ENCODE peak calls at places on chromosomes 7 and 10, in four cellular contexts. One of them, this sample, is unnamed.

GRCh38 chr10:25294032-25294926 is 119.5 kb downstream of the GPR158 start:
- DNase-seq in heart left ventricle: no peak
- DNase-seq in adrenal gland: no peak
- DNase-seq in prostate gland: no peak
- DNase-seq in this sample: no peak

GRCh38 chr7:22419488-22419887 is 62.5 kb upstream of the RAPGEF5 start:
- DNase-seq in heart left ventricle: no peak
- DNase-seq in adrenal gland: no peak
- DNase-seq in prostate gland: no peak
- DNase-seq in this sample: no peak

GRCh38 chr10:90222372-90222771 is 521.0 kb downstream of the KIF20B start:
- DNase-seq in heart left ventricle: no peak
- DNase-seq in adrenal gland: no peak
- DNase-seq in prostate gland: no peak
- DNase-seq in this sample: no peak

GRCh38 chr10:69641261-69641980 is 11.4 kb downstream of the FAM241B start:
- DNase-seq in heart left ventricle: no peak
- DNase-seq in adrenal gland: peak
- DNase-seq in prostate gland: no peak
- DNase-seq in this sample: peak

GRCh38 chr10:74883428-74883827 is 57.0 kb downstream of the KAT6B start:
- DNase-seq in heart left ventricle: no peak
- DNase-seq in adrenal gland: no peak
- DNase-seq in prostate gland: no peak
- DNase-seq in this sample: no peak

GRCh38 chr10:24255907-24256306 is 47.0 kb downstream of the KIAA1217 start:
- DNase-seq in heart left ventricle: peak
- DNase-seq in adrenal gland: peak
- DNase-seq in prostate gland: peak
- DNase-seq in this sample: no peak

GRCh38 chr7:67309764-67310548 is 313.3 kb downstream of the TYW1 start:
- DNase-seq in heart left ventricle: no peak
- DNase-seq in adrenal gland: no peak
- DNase-seq in prostate gland: no peak
- DNase-seq in this sample: no peak

GRCh38 chr7:77826300-77826699 is 27.7 kb downstream of the PHTF2 start:
- DNase-seq in heart left ventricle: no peak
- DNase-seq in adrenal gland: no peak
- DNase-seq in prostate gland: no peak
- DNase-seq in this sample: no peak

GRCh38 chr10:35896011-35896410 is 253.9 kb upstream of the FZD8 start:
- DNase-seq in heart left ventricle: no peak
- DNase-seq in adrenal gland: no peak
- DNase-seq in prostate gland: no peak
- DNase-seq in this sample: no peak

GRCh38 chr10:80684217-80684616 is 146.5 kb downstream of the SH2D4B start:
- DNase-seq in heart left ventricle: no peak
- DNase-seq in adrenal gland: no peak
- DNase-seq in prostate gland: no peak
- DNase-seq in this sample: no peak

GRCh38 chr7:82036146-82036886 is 266.5 kb upstream of the HGF start:
- DNase-seq in heart left ventricle: no peak
- DNase-seq in adrenal gland: no peak
- DNase-seq in prostate gland: no peak
- DNase-seq in this sample: no peak

GRCh38 chr10:94677691-94678090 is 5.8 kb upstream of the CYP2C18 start:
- DNase-seq in heart left ventricle: no peak
- DNase-seq in adrenal gland: no peak
- DNase-seq in prostate gland: no peak
- DNase-seq in this sample: no peak

GRCh38 chr10:127797339-127797738 is 60.4 kb downstream of the FOXI2 start:
- DNase-seq in heart left ventricle: peak
- DNase-seq in adrenal gland: no peak
- DNase-seq in prostate gland: no peak
- DNase-seq in this sample: no peak

GRCh38 chr7:137609500-137609899 is 237.3 kb downstream of the DGKI start:
- DNase-seq in heart left ventricle: no peak
- DNase-seq in adrenal gland: no peak
- DNase-seq in prostate gland: no peak
- DNase-seq in this sample: no peak
- H3K4me3 ChIP-seq in heart left ventricle: no peak
- H3K4me3 ChIP-seq in adrenal gland: no peak
- H3K4me3 ChIP-seq in prostate gland: no peak
- H3K4me3 ChIP-seq in this sample: no peak

DNA sequence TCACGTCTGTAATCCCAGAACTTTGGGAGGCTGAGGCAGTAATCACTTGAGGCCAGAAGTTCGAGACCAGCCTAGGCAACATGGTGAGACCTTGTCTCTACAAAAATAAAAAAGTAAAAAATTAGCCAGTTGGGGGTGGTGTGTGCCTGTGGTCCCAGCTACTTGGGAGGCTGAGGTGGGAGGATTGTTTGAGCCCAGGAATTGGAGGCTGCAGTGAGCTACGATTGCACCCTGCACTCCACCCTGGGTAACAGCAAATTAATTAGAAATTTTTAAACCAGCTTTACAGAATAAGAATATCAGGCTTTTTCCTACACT is 136.0 kb downstream of the EPC1 start:
- DNase-seq in heart left ventricle: no peak
- DNase-seq in adrenal gland: no peak
- DNase-seq in prostate gland: no peak
- DNase-seq in this sample: no peak
- TF ChIP-seq CTCF in heart left ventricle: no peak
- TF ChIP-seq CTCF in adrenal gland: no peak
- TF ChIP-seq CTCF in prostate gland: no peak
- TF ChIP-seq CTCF in this sample: no peak

DNA sequence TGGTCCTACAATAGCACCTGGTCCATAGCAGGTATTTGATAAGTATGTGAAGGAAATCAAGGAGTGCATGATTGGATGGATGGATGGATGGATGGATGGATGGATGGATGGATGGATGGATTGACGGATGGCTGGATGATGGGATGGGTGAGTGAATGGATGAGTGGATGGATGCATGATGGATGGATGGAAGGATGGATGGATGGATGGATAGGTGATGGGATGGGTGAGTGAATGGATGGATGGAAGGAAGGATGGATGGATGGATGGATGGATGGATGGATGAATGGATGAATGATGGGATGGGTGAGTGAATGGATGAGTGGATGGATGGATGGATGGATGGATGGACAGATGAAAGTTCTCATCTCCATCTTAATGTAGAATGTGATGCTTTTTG is 231.0 kb upstream of the PPP2R2D start:
- DNase-seq in heart left ventricle: no peak
- DNase-seq in adrenal gland: no peak
- DNase-seq in prostate gland: no peak
- DNase-seq in this sample: no peak
- TF ChIP-seq POLR2A in heart left ventricle: no peak
- TF ChIP-seq POLR2A in adrenal gland: no peak
- TF ChIP-seq POLR2A in prostate gland: no peak
- TF ChIP-seq POLR2A in this sample: no peak

DNA sequence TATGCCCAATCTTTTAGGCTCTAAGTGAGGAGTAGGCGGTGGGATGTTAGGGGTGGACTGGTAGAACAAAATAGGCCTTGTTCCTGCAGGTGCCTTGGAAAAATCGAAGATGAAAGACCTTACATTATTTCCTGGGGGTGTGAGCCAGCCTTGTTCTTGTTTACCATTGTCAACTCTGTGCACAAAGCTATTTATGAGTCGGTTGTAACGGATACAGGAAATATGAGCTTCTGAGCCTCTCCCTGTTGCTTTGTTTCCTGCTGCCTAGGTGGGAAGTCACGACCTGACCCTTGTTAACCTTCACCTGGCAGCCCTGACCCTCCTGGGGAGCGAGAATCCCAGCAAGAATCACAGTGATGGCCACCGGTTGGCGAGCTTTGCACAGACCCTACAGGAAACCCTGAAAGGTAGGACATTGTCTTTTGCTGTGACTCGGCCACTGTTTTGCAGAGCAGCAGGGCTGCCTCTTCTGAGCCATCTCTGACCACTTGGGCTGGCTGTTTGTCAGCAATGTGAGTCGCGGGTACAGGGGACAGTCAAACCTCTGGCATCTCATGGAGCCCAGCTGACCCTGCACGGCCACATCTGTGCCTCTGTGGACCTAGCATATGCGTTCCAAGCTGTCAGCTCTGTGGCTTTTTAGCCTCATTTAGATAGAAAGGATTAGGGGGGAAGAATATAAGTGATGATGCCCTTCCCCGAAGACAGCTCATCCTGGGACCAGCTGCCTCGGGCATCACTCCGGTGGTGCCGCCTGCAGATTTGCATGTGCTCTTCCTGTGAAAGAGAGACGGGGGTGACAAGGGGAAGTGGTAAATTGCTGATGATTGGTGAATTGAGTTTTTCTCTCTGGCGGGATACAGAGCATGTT is 102.1 kb upstream of the ANLN start:
- DNase-seq in heart left ventricle: no peak
- DNase-seq in adrenal gland: peak
- DNase-seq in prostate gland: peak
- DNase-seq in this sample: peak
- H3K4me3 ChIP-seq in heart left ventricle: no peak
- H3K4me3 ChIP-seq in adrenal gland: no peak
- H3K4me3 ChIP-seq in prostate gland: no peak
- H3K4me3 ChIP-seq in this sample: no peak

GRCh38 chr7:152145853-152146466 is 120.5 kb downstream of the GALNT11 start:
- DNase-seq in heart left ventricle: no peak
- DNase-seq in adrenal gland: peak
- DNase-seq in prostate gland: peak
- DNase-seq in this sample: no peak
- TF ChIP-seq CTCF in heart left ventricle: peak
- TF ChIP-seq CTCF in adrenal gland: peak
- TF ChIP-seq CTCF in prostate gland: peak
- TF ChIP-seq CTCF in this sample: peak

DNA sequence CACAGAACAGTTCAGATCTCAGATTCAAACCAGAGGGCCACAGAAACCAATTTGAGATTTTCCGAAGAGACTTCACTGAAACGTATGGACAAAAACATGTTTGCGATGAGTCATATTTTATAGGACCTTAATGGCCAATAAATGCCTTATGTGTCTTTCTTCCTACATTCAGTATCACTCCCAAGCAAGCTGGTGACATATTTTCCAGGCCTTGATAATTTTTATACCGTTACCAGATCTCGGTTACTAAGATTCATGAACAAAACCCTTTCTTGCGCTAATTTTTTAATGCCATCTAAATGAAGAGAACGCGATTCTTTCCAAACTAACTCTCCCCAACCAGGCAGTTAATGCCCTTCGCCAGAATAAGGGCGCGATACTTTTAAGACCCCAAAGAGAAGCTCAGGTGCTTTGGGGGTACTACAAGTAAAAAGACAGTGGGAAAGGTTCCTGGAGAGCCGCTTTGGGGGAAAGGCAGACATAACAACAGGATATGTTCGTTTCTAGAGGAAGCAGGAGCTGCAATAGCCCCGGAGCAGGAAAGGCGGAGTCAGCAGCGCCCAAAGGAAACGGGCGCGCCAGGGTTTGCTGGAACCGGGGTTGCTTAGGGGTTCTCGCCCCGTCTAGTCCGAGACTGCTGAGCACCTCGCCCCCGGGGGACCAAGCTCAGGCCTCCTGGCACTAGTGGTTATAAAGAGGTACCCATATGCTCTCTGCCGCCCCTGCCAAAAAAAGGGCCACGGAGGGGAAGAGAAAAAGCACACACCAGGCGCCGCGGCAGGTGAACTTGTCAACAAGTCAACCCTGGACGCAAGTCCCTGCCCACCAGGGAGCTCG is 878 bp downstream of the ICA1 start:
- DNase-seq in heart left ventricle: peak
- DNase-seq in adrenal gland: peak
- DNase-seq in prostate gland: peak
- DNase-seq in this sample: peak
- TF ChIP-seq POLR2A in heart left ventricle: no peak
- TF ChIP-seq POLR2A in adrenal gland: no peak
- TF ChIP-seq POLR2A in prostate gland: peak
- TF ChIP-seq POLR2A in this sample: no peak

This sample was measured in spleen.